ENCODE peak calls at places on chromosomes 5 and 9, in seven cellular contexts. Q is A549, J is right lobe of liver, V is nephron progenitor cell, P is RWPE1, O is neural progenitor cell, I is neural crest cell. U is an unnamed sample.

GRCh38 chr9:79220666-79221065 is 351.1 kb upstream of the TLE4 start:
- DNase-seq in V (no peak), I (no peak), J (no peak), P (no peak), O (no peak), Q (no peak), U (no peak)

GRCh38 chr5:67992919-67993318 is 222.6 kb upstream of the PIK3R1 start:
- DNase-seq in P (no peak), O (no peak), I (no peak), V (no peak), J (no peak), Q (no peak), U (no peak)

GRCh38 chr5:68739752-68740151 is 354.1 kb upstream of the SLC30A5 start:
- DNase-seq in P (no peak), J (no peak), Q (no peak), V (no peak), I (no peak), O (no peak), U (no peak)

GRCh38 chr9:16385590-16386578 is 484.6 kb downstream of the BNC2 start:
- DNase-seq in V (no peak), Q (no peak), J (no peak), I (no peak), P (peak), O (no peak), U (no peak)

GRCh38 chr5:55276771-55277170 is 30.7 kb downstream of the DHX29 start:
- DNase-seq in P (peak), I (no peak), Q (no peak), O (no peak), J (no peak), V (no peak), U (no peak)

GRCh38 chr5:111950660-111951059 is 193.7 kb upstream of the NREP start:
- DNase-seq in Q (no peak), P (no peak), O (no peak), V (no peak), J (no peak), I (no peak), U (no peak)

GRCh38 chr5:88142801-88143692 is 125.6 kb downstream of the TMEM161B start:
- DNase-seq in O (peak), Q (no peak), P (no peak), I (peak), V (no peak), J (no peak), U (no peak)

GRCh38 chr9:94097788-94098413 is 13.6 kb downstream of the PTPDC1 start:
- DNase-seq in Q (no peak), I (no peak), J (no peak), O (no peak), P (peak), V (no peak), U (no peak)

GRCh38 chr9:96599298-96599697 is 20.3 kb downstream of the CDC14B start:
- DNase-seq in I (no peak), P (no peak), J (no peak), V (no peak), O (no peak), Q (no peak), U (no peak)

GRCh38 chr5:82387041-82387818 is 109.1 kb upstream of the RPS23 start:
- DNase-seq in P (peak), Q (peak), J (peak), I (no peak), O (no peak), V (no peak), U (no peak)

GRCh38 chr9:120532475-120532874 is 47.5 kb downstream of the CDK5RAP2 start:
- DNase-seq in O (no peak), P (peak), Q (peak), J (peak), V (no peak), I (no peak), U (no peak)

GRCh38 chr5:80255752-80256479 is at the start of gene SERINC5:
- DNase-seq in I (peak), V (peak), P (peak), J (peak), Q (peak), O (peak), U (peak)

GRCh38 chr9:95584176-95584575 is 67.4 kb upstream of the PTCH1 start:
- DNase-seq in Q (no peak), O (peak), I (no peak), V (peak), J (no peak), P (no peak), U (no peak)

GRCh38 chr5:35247645-35248034 is 17.4 kb upstream of the PRLR start:
- DNase-seq in J (no peak), O (no peak), Q (no peak), P (peak), V (no peak), I (no peak), U (no peak)

GRCh38 chr9:472676-473075 is 258.0 kb downstream of the DOCK8 start:
- DNase-seq in O (no peak), P (no peak), Q (no peak), I (no peak), J (no peak), V (no peak), U (no peak)

GRCh38 chr5:163585206-163585605 is 79.8 kb downstream of the MAT2B start:
- DNase-seq in P (no peak), V (no peak), O (no peak), I (no peak), Q (no peak), J (no peak), U (no peak)

GRCh38 chr9:124215956-124216355 is 41.8 kb upstream of the NEK6 start:
- DNase-seq in J (no peak), O (no peak), V (no peak), Q (no peak), I (no peak), P (no peak), U (no peak)

GRCh38 chr9:104961238-104961637 is 33.3 kb upstream of the ABCA1 start:
- DNase-seq in V (peak), O (no peak), J (no peak), P (peak), I (no peak), Q (peak), U (peak)

GRCh38 chr9:122398371-122398924 is 27.6 kb downstream of the PTGS1 start:
- DNase-seq in I (no peak), O (no peak), J (no peak), P (no peak), V (no peak), Q (no peak), U (no peak)

GRCh38 chr5:113038136-113038535 is 61.5 kb downstream of the DCP2 start:
- DNase-seq in O (no peak), J (no peak), V (no peak), Q (no peak), P (no peak), I (no peak), U (no peak)

GRCh38 chr9:132769895-132770774 is 99.9 kb downstream of the GTF3C4 start:
- DNase-seq in V (peak), O (peak), Q (peak), P (peak), I (peak), J (peak), U (peak)

DNA sequence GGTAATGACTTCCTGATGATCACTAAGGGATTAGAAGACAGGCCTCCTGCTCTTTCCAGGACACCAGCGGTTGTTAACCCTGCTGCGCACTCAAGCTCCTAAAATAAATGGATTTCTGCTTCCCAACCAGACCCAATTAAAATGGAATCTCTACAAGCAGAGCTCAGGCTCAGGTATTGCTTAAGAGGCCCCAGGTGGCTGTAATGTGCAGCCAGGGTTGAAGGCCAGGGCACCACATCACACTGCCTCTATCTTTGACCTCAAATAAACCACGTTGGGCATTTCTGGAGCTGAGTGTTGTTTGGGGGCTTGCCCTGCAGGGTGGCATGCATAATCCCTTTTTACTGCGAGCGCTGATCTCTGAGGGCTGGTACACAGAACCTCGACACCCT is 108.0 kb downstream of the FBXO38 start:
- DNase-seq in V (no peak), P (no peak), O (no peak), J (peak), Q (no peak), I (no peak), U (no peak)
- TF ChIP-seq CTCF in V (no peak), P (no peak), O (no peak), J (no peak), Q (no peak), I (no peak), U (no peak)

DNA sequence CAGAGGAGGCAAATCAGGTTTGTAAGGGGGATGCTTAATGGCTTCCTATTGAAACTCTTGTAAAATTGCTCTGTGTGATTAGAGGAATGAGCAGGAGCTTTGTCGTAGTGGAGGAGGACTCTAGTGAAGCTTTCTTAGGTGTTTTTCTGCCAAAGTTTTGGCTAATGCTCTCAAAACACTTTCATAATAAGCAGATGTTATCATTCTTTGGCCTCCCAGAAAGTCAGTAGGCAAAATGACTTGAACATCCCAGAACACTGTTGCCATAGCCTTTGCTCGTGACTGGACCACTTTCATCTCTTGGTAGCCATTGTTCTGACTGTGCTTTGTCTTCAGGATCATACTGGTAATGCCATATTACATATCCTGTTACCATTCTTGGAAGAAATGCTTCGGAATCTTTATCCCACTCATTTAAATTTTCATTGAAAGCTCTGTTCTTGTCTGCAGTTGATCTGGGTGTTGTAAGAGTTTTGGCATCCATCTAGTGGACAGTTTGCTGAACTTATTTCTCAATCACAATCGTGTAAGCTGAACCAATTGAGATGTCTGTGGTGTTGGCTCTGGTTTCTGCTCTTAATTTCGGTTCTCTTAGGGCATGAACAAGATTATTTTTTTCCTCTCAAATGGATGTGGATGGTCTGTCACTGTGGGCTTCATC is 187.6 kb downstream of the COMMD10 start:
- DNase-seq in Q (no peak), J (no peak), V (no peak), I (no peak), P (no peak), O (no peak), U (no peak)
- TF ChIP-seq CTCF in Q (no peak), J (peak), V (no peak), I (peak), P (no peak), O (no peak), U (no peak)

GRCh38 chr5:60437308-60437707 is 262.7 kb downstream of the DEPDC1B start:
- DNase-seq in V (no peak), O (no peak), J (no peak), P (no peak), Q (no peak), I (no peak), U (no peak)
- TF ChIP-seq CTCF in V (no peak), O (no peak), J (no peak), P (no peak), Q (no peak), I (no peak), U (no peak)

GRCh38 chr5:65480306-65480865 is 1.3 kb downstream of the ADAMTS6 start:
- DNase-seq in P (peak), V (peak), O (peak), Q (no peak), J (peak), I (no peak), U (peak)
- TF ChIP-seq CTCF in P (no peak), V (no peak), O (peak), Q (no peak), J (no peak), I (no peak), U (no peak)

GRCh38 chr5:140835622-140836510 is 1.8 kb downstream of the PCDHA7 start:
- DNase-seq in Q (no peak), V (no peak), J (no peak), O (no peak), P (no peak), I (no peak), U (no peak)

GRCh38 chr5:140842798-140843733 is 2.1 kb downstream of the PCDHA8 start:
- DNase-seq in Q (no peak), O (no peak), J (no peak), P (no peak), V (no peak), I (no peak), U (no peak)

GRCh38 chr5:140840978-140841962 is at the start of gene PCDHA8:
- DNase-seq in J (no peak), V (no peak), P (peak), I (no peak), O (peak), Q (peak), U (peak)
- TF ChIP-seq CTCF in J (no peak), V (no peak), P (peak), I (no peak), O (peak), Q (peak), U (peak)

GRCh38 chr9:24614070-24614469 is 68.4 kb upstream of the IZUMO3 start:
- DNase-seq in O (peak), Q (no peak), J (no peak), I (no peak), P (peak), V (no peak), U (no peak)

GRCh38 chr9:24616858-24617257 is 71.2 kb upstream of the IZUMO3 start:
- DNase-seq in J (no peak), V (peak), P (no peak), Q (no peak), O (no peak), I (no peak), U (no peak)
- TF ChIP-seq CTCF in J (no peak), V (no peak), P (no peak), Q (no peak), O (no peak), I (no peak), U (no peak)

GRCh38 chr5:60927450-60927849 is 17.4 kb downstream of the ERCC8 start:
- DNase-seq in Q (no peak), V (no peak), J (no peak), I (no peak), P (no peak), O (no peak), U (no peak)

GRCh38 chr5:60929024-60929423 is 15.8 kb downstream of the ERCC8 start:
- DNase-seq in O (no peak), P (no peak), Q (no peak), I (no peak), J (no peak), V (no peak), U (no peak)
- TF ChIP-seq CTCF in O (peak), P (peak), Q (peak), I (peak), J (peak), V (no peak), U (peak)

GRCh38 chr9:25350011-25350410 is 328.2 kb downstream of the TUSC1 start:
- DNase-seq in V (no peak), Q (no peak), J (no peak), P (no peak), O (no peak), I (no peak), U (no peak)
- TF ChIP-seq CTCF in V (no peak), Q (no peak), J (no peak), P (no peak), O (peak), I (no peak), U (no peak)